ENCODE peak calls at places on chromosomes 7 and 10, in six cellular contexts. S, C, W, D, U and K are unnamed samples.
A peak's percentile ranks its signal among the peaks of the same experiment; 100 is the strongest.

GRCh38 chr10:9294865-9295264 is 1240.4 kb downstream of the GATA3 start:
- DNase-seq in S (no peak), C (no peak), W (no peak), D (no peak), U (no peak), K (no peak)

GRCh38 chr7:88224596-88225275 is 4.9 kb upstream of the SRI start:
- DNase-seq in S (no peak), C (no peak), W (no peak), D (peak; percentile 34), U (no peak), K (no peak)

GRCh38 chr10:34682580-34682979 is 132.5 kb downstream of the PARD3 start:
- DNase-seq in S (no peak), C (no peak), W (no peak), D (no peak), U (no peak), K (no peak)

GRCh38 chr7:132577206-132578049 is 1.2 kb upstream of the PLXNA4 start:
- DNase-seq in S (no peak), C (no peak), W (no peak), D (peak; percentile 66), U (no peak), K (no peak)

GRCh38 chr10:33116293-33116697 is 158.3 kb upstream of the ITGB1 start:
- DNase-seq in S (no peak), C (peak; percentile 25), W (no peak), D (peak; percentile 73), U (no peak), K (no peak)

GRCh38 chr10:1404236-1404952 is 332.9 kb downstream of the ADARB2 start:
- DNase-seq in S (no peak), C (no peak), W (no peak), D (no peak), U (no peak), K (no peak)

GRCh38 chr7:127920787-127921438 is 110.3 kb downstream of the LRRC4 start:
- DNase-seq in S (no peak), C (no peak), W (no peak), D (peak; percentile 60), U (no peak), K (no peak)

GRCh38 chr10:71632200-71632820 is 87.3 kb downstream of the C10orf105 start:
- DNase-seq in S (no peak), C (no peak), W (no peak), D (no peak), U (no peak), K (no peak)

GRCh38 chr10:128054163-128054970 is 71.9 kb downstream of the MKI67 start:
- DNase-seq in S (no peak), C (no peak), W (no peak), D (no peak), U (no peak), K (no peak)

GRCh38 chr10:12432402-12433189 is 83.2 kb downstream of the CAMK1D start:
- DNase-seq in S (no peak), C (no peak), W (no peak), D (no peak), U (no peak), K (no peak)